ENCODE peak calls at places on chromosome 2, in four cellular contexts. J is K562, D is HepG2, T is WTC11. V is an unnamed sample.

GRCh38 chr2:25259744-25260124 is 82.0 kb downstream of the DNMT3A start:
- DNase-seq in T (peak), D (no peak), J (no peak), V (no peak)

GRCh38 chr2:196992466-196992865 is 66.0 kb upstream of the PGAP1 start:
- DNase-seq in J (no peak), T (no peak), D (no peak), V (no peak)

GRCh38 chr2:11967946-11968465 is 221.6 kb downstream of the LPIN1 start:
- DNase-seq in D (no peak), T (no peak), J (peak), V (no peak)

GRCh38 chr2:134127496-134127895 is 126.4 kb upstream of the MGAT5 start:
- DNase-seq in D (no peak), J (no peak), T (no peak), V (no peak)

GRCh38 chr2:150477347-150477746 is 10.1 kb downstream of the RND3 start:
- DNase-seq in D (no peak), J (no peak), T (no peak), V (no peak)

GRCh38 chr2:134282638-134283400 is 28.9 kb downstream of the MGAT5 start:
- DNase-seq in J (no peak), D (no peak), T (no peak), V (no peak)

GRCh38 chr2:134146620-134147019 is 107.3 kb upstream of the MGAT5 start:
- DNase-seq in T (no peak), D (no peak), J (no peak), V (no peak)

GRCh38 chr2:229921101-229921891 is 513 bp downstream of the TRIP12 start:
- DNase-seq in T (peak), D (peak), J (no peak), V (peak)

GRCh38 chr2:1403565-1403964 is 9.7 kb upstream of the TPO start:
- DNase-seq in J (no peak), T (no peak), D (no peak), V (no peak)

GRCh38 chr2:63790913-63791312 is 50.8 kb upstream of the UGP2 start:
- DNase-seq in J (no peak), T (no peak), D (no peak), V (no peak)

GRCh38 chr2:100880730-100881129 is 60.8 kb downstream of the NPAS2 start:
- DNase-seq in J (no peak), D (no peak), T (no peak), V (no peak)

GRCh38 chr2:23434721-23435121 is 49.7 kb downstream of the KLHL29 start:
- DNase-seq in D (no peak), T (no peak), J (no peak), V (no peak)

GRCh38 chr2:237223208-237223861 is 137.6 kb downstream of the COPS8 start:
- DNase-seq in J (no peak), D (no peak), T (no peak), V (no peak)

GRCh38 chr2:54332386-54332785 is 76.4 kb upstream of the TSPYL6 start:
- DNase-seq in D (no peak), T (no peak), J (no peak), V (no peak)

GRCh38 chr2:207601774-207602173 is 23.4 kb downstream of the METTL21A start:
- DNase-seq in D (no peak), J (no peak), T (no peak), V (no peak)

GRCh38 chr2:48332286-48332685 is 197.7 kb upstream of the STON1 start:
- DNase-seq in D (no peak), T (no peak), J (peak), V (no peak)

GRCh38 chr2:219111375-219112069 is 49.1 kb downstream of the NHEJ1 start:
- DNase-seq in J (no peak), T (no peak), D (peak), V (no peak)

GRCh38 chr2:85266424-85267041 is 61.3 kb downstream of the TGOLN2 start:
- DNase-seq in J (peak), T (peak), D (peak), V (peak)

GRCh38 chr2:187618813-187619212 is 64.6 kb upstream of the TFPI start:
- DNase-seq in T (no peak), J (no peak), D (no peak), V (no peak)

GRCh38 chr2:126227250-126227649 is 428.7 kb upstream of the GYPC start:
- DNase-seq in J (no peak), D (no peak), T (no peak), V (no peak)

GRCh38 chr2:15640291-15640711 is 48.6 kb downstream of the DDX1 start:
- DNase-seq in D (peak), J (peak), T (no peak), V (no peak)

GRCh38 chr2:140695163-140695562 is 1435.7 kb downstream of the LRP1B start:
- DNase-seq in J (no peak), T (no peak), D (peak), V (no peak)

GRCh38 chr2:105510761-105511669 is 112.2 kb upstream of the FHL2 start:
- DNase-seq in T (no peak), J (no peak), D (no peak), V (no peak)

GRCh38 chr2:111221701-111222100 is 101.0 kb downstream of the BCL2L11 start:
- DNase-seq in J (no peak), D (no peak), T (no peak), V (no peak)

GRCh38 chr2:95143838-95144237 is 15.8 kb downstream of the ZNF514 start:
- DNase-seq in J (no peak), D (no peak), T (no peak), V (no peak)

GRCh38 chr2:97957432-97958183 is 38.1 kb downstream of the TMEM131 start:
- DNase-seq in J (no peak), T (no peak), D (no peak), V (no peak)

GRCh38 chr2:140502951-140503630 is 1627.7 kb downstream of the LRP1B start:
- DNase-seq in T (no peak), D (no peak), J (no peak), V (no peak)

GRCh38 chr2:27024812-27025211 is 8.0 kb upstream of the TMEM214 start:
- DNase-seq in D (no peak), J (no peak), T (peak), V (no peak)

GRCh38 chr2:84427235-84428138 is 31.6 kb downstream of the SUCLG1 start:
- DNase-seq in T (no peak), J (no peak), D (peak), V (no peak)

GRCh38 chr2:191255271-191255670 is 10.1 kb downstream of the MYO1B start:
- DNase-seq in J (no peak), D (no peak), T (no peak), V (no peak)

GRCh38 chr2:171723724-171724683 is 36.7 kb downstream of the DYNC1I2 start:
- DNase-seq in T (peak), J (no peak), D (peak), V (peak)

GRCh38 chr2:57981369-57981768 is 65.2 kb upstream of the VRK2 start:
- DNase-seq in J (no peak), T (no peak), D (no peak), V (no peak)

GRCh38 chr2:74020717-74021406 is 36.2 kb downstream of the TET3 start:
- DNase-seq in T (no peak), D (no peak), J (no peak), V (no peak)

GRCh38 chr2:205947621-205948495 is 138.1 kb downstream of the INO80D start:
- DNase-seq in D (peak), J (peak), T (peak), V (peak)

GRCh38 chr2:95284886-95285541 is 10.8 kb downstream of the PROM2 start:
- DNase-seq in T (peak), D (no peak), J (no peak), V (no peak)

DNA sequence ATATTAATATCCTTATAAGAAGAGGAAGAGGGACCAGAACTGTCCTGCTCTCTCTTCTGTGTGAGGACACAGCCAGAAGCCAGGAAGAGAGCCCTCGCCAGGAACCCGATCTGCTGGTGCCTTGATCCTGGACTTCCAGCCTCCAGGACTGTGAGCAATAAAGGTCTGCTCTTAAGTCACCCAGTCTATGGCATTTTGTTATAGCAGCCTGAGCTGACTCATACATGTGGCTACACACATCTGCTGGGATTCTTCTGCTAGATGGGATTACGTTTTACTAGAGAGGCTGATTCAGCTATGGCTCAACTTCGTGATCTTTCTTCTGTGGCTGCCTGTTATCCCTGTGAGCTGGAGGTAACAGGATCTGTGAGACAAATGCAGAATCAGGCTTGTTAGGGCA is 29.6 kb downstream of the ARL4C start:
- DNase-seq in D (no peak), J (no peak), T (no peak), V (no peak)
- TF ChIP-seq SP1 in D (no peak), J (no peak), T (no peak), V (no peak)

GRCh38 chr2:238845583-238846480 is 2.1 kb upstream of the TWIST2 start:
- DNase-seq in J (no peak), D (no peak), T (no peak), V (no peak)
- TF ChIP-seq ELF4 in J (no peak), D (no peak), T (no peak), V (no peak)

GRCh38 chr2:120659275-120659952 is 76.3 kb upstream of the GLI2 start:
- DNase-seq in T (no peak), D (no peak), J (no peak), V (no peak)

GRCh38 chr2:120662046-120662445 is 73.6 kb upstream of the GLI2 start:
- DNase-seq in D (no peak), J (no peak), T (no peak), V (no peak)

GRCh38 chr2:120660056-120660694 is 75.5 kb upstream of the GLI2 start:
- DNase-seq in D (no peak), J (no peak), T (no peak), V (no peak)

GRCh38 chr2:120661551-120661950 is 74.1 kb upstream of the GLI2 start:
- DNase-seq in T (peak), J (no peak), D (no peak), V (no peak)

DNA sequence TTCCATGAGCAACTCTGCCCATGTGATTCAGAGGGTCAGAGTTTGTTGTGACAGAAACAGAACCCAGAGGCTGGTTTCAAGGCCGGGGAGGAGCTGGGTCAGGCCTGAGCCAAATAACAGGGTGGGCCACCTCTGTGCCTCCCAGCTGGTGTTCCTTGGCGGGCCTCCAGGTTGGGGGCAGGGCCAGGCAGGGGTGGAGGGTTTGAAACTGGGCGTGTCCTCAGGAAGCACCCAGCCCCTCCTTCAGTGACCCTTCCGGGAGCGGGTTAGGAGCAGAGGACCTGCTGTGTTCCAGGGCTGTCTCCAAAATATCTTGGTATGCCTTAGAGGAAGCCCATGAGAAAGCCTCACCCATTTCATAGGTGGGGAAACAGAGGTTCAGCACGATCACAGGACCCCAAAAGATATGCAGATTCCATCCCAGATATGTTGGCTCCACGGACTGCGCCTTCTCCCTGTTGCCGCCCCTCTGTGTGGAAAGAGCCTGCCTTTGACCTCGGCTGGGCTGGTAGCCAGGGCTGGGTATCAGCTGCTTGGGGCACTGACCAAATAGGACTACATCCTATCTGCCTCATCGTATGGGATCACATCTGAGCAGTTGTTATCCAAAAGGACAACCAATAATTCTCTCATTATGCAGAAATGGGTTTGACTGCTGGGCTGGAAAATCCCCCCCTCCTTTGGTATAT is 74.8 kb upstream of the GLI2 start:
- DNase-seq in J (no peak), T (no peak), D (no peak), V (no peak)
- TF ChIP-seq SP1 in J (no peak), T (no peak), D (no peak), V (no peak)

GRCh38 chr2:37934591-37935513 is 9.8 kb downstream of the RMDN2 start:
- DNase-seq in T (no peak), J (no peak), D (no peak), V (no peak)
- TF ChIP-seq ELF4 in T (no peak), J (no peak), D (no peak), V (no peak)

GRCh38 chr2:202932425-202933138 is 20.5 kb downstream of the CARF start:
- DNase-seq in J (no peak), D (no peak), T (no peak), V (no peak)
- TF ChIP-seq SP1 in J (no peak), D (no peak), T (no peak), V (no peak)

GRCh38 chr2:147348886-147349285 is 495.9 kb upstream of the ACVR2A start:
- DNase-seq in J (no peak), D (no peak), T (no peak), V (no peak)

GRCh38 chr2:147346142-147346541 is 498.7 kb upstream of the ACVR2A start:
- DNase-seq in T (no peak), D (no peak), J (no peak), V (no peak)

DNA sequence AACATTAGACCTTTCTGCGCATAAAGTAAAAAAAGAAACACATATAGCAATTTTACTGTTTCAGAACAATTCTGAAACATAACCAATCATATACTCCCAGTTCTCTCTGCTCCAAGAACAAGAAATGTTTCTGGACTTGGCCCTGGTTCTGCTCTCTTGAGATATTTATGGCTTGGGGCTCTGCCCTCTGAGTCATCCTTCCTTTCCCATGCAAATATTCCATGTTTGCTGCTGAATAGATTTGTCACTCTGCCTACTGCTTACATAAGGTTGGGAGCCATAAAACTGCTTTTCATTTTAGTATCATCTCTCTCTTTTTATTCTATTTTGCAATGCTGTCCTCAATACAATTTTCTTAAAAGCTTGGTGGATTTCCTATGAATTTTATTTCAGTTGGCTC is 499.6 kb upstream of the ACVR2A start:
- DNase-seq in J (no peak), D (no peak), T (no peak), V (no peak)
- TF ChIP-seq ELF4 in J (no peak), D (no peak), T (no peak), V (no peak)

DNA sequence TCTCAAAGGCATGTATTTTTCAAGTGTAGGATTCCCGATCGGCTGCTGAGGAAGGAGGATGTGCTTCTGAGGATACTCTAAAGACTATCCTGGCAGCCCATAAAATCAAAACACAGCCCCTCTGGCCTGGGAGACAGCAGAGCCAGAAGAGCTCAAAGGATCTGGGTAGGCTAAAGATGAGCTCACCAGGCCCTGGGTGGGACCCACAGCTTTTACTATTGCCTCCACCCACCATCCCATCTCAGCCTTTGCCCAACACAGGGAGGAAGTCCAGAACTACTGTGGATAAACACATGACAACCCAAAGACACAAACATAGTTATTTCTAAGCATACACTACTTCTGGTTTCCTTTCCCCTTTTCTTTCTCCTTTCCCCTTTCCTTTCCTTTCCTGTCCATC is 79.1 kb upstream of the ZFP36L2 start:
- DNase-seq in D (no peak), T (no peak), J (no peak), V (no peak)
- TF ChIP-seq SP1 in D (no peak), T (no peak), J (no peak), V (no peak)

V was measured in HEK293T.